ENCODE peak calls at places on chromosomes 3 and 15, in six cellular contexts. J is HCEC 1CT; Z is bronchial epithelial cell; A is sigmoid colon; I is stimulated activated CD8-positive, alpha-beta memory T cell treated with anti-CD3 and anti-CD28 coated beads, Interleukin-15, amount 100 ng/mL, for 1 hour; B is lung. R is an unnamed sample.

GRCh38 chr3:25527796-25528195 is 99.7 kb downstream of the RARB start:
- DNase-seq in J (no peak), Z (no peak), A (no peak), I (no peak), B (no peak), R (no peak)

GRCh38 chr15:73394782-73395181 is 26.0 kb upstream of the HCN4 start:
- DNase-seq in J (no peak), Z (no peak), A (no peak), I (no peak), B (no peak), R (no peak)

GRCh38 chr3:134388748-134389485 is 14.7 kb upstream of the AMOTL2 start:
- DNase-seq in J (no peak), Z (no peak), A (no peak), I (no peak), B (no peak), R (no peak)

GRCh38 chr15:30922469-30923311 is 19.0 kb downstream of the FAN1 start:
- DNase-seq in J (peak; percentile 16), Z (peak; percentile 70), A (peak; percentile 75), I (no peak), B (no peak), R (peak; percentile 51)

GRCh38 chr3:150410311-150411105 is 2.4 kb downstream of the TSC22D2 start:
- DNase-seq in J (no peak), Z (no peak), A (peak; percentile 75), I (no peak), B (peak; percentile 44), R (peak; percentile 12)

GRCh38 chr15:75043509-75044257 is 20.3 kb downstream of the PPCDC start:
- DNase-seq in J (peak; percentile 99), Z (peak; percentile 55), A (peak; percentile 98), I (no peak), B (peak; percentile 97), R (peak; percentile 92)

GRCh38 chr15:79916424-79916823 is 19.6 kb upstream of the MTHFS start:
- DNase-seq in J (no peak), Z (no peak), A (no peak), I (no peak), B (no peak), R (no peak)

GRCh38 chr3:32457971-32458471 is 44.6 kb downstream of the CMTM6 start:
- DNase-seq in J (no peak), Z (no peak), A (no peak), I (no peak), B (no peak), R (no peak)

GRCh38 chr15:60358935-60359672 is 38.7 kb downstream of the ANXA2 start:
- DNase-seq in J (peak; percentile 67), Z (no peak), A (no peak), I (no peak), B (no peak), R (peak; percentile 53)

GRCh38 chr15:56739964-56740640 is 6.8 kb upstream of the ZNF280D start:
- DNase-seq in J (peak; percentile 32), Z (no peak), A (no peak), I (no peak), B (no peak), R (no peak)

GRCh38 chr15:72230197-72231065 is 559 bp downstream of the PKM start:
- DNase-seq in J (peak; percentile 76), Z (peak; percentile 55), A (peak; percentile 95), I (no peak), B (peak; percentile 89), R (peak; percentile 86)